ENCODE peak calls at places on chromosome 16, in seven cellular contexts. One of them, this sample, is unnamed.

GRCh38 chr16:77956231-77956630 is 66.1 kb upstream of the CLEC3A start:
- DNase-seq in tibial artery: no peak
- DNase-seq in lung: no peak
- DNase-seq in mammary epithelial cell: no peak
- DNase-seq in uterus: no peak
- DNase-seq in lower lobe of right lung: no peak
- DNase-seq in endothelial cell of umbilical vein: no peak
- DNase-seq in this sample: no peak

GRCh38 chr16:55660776-55661175 is 5.0 kb downstream of the SLC6A2 start:
- DNase-seq in tibial artery: peak; percentile 11
- DNase-seq in lung: no peak
- DNase-seq in mammary epithelial cell: no peak
- DNase-seq in uterus: no peak
- DNase-seq in lower lobe of right lung: no peak
- DNase-seq in endothelial cell of umbilical vein: no peak
- DNase-seq in this sample: no peak

GRCh38 chr16:75256059-75256870 is 4.8 kb upstream of the BCAR1 start:
- DNase-seq in tibial artery: peak; percentile 87
- DNase-seq in lung: no peak
- DNase-seq in mammary epithelial cell: no peak
- DNase-seq in uterus: no peak
- DNase-seq in lower lobe of right lung: peak; percentile 63
- DNase-seq in endothelial cell of umbilical vein: peak; percentile 54
- DNase-seq in this sample: no peak

GRCh38 chr16:4935231-4935855 is 1.6 kb downstream of the PPL start:
- DNase-seq in tibial artery: peak; percentile 98
- DNase-seq in lung: peak; percentile 93
- DNase-seq in mammary epithelial cell: peak; percentile 64
- DNase-seq in uterus: peak; percentile 95
- DNase-seq in lower lobe of right lung: peak; percentile 90
- DNase-seq in endothelial cell of umbilical vein: no peak
- DNase-seq in this sample: peak; percentile 84

GRCh38 chr16:86391987-86392386 is 118.3 kb upstream of the FOXF1 start:
- DNase-seq in tibial artery: no peak
- DNase-seq in lung: no peak
- DNase-seq in mammary epithelial cell: peak; percentile 30
- DNase-seq in uterus: no peak
- DNase-seq in lower lobe of right lung: no peak
- DNase-seq in endothelial cell of umbilical vein: peak; percentile 44
- DNase-seq in this sample: no peak

GRCh38 chr16:54236761-54237160 is 49.8 kb downstream of the IRX3 start:
- DNase-seq in tibial artery: no peak
- DNase-seq in lung: no peak
- DNase-seq in mammary epithelial cell: peak; percentile 40
- DNase-seq in uterus: no peak
- DNase-seq in lower lobe of right lung: no peak
- DNase-seq in endothelial cell of umbilical vein: no peak
- DNase-seq in this sample: no peak

GRCh38 chr16:85151603-85152413 is 39.5 kb upstream of the CIBAR2 start:
- DNase-seq in tibial artery: peak; percentile 96
- DNase-seq in lung: no peak
- DNase-seq in mammary epithelial cell: peak; percentile 76
- DNase-seq in uterus: peak; percentile 84
- DNase-seq in lower lobe of right lung: no peak
- DNase-seq in endothelial cell of umbilical vein: peak; percentile 62
- DNase-seq in this sample: peak; percentile 38

GRCh38 chr16:705748-706188 is at the start of gene FBXL16:
- DNase-seq in tibial artery: no peak
- DNase-seq in lung: no peak
- DNase-seq in mammary epithelial cell: no peak
- DNase-seq in uterus: no peak
- DNase-seq in lower lobe of right lung: no peak
- DNase-seq in endothelial cell of umbilical vein: no peak
- DNase-seq in this sample: no peak

GRCh38 chr16:50296807-50297206 is 30.5 kb downstream of the ADCY7 start:
- DNase-seq in tibial artery: peak; percentile 32
- DNase-seq in lung: no peak
- DNase-seq in mammary epithelial cell: no peak
- DNase-seq in uterus: no peak
- DNase-seq in lower lobe of right lung: no peak
- DNase-seq in endothelial cell of umbilical vein: no peak
- DNase-seq in this sample: no peak

GRCh38 chr16:28927815-28928214 is 2.8 kb upstream of the RABEP2 start:
- DNase-seq in tibial artery: no peak
- DNase-seq in lung: no peak
- DNase-seq in mammary epithelial cell: no peak
- DNase-seq in uterus: no peak
- DNase-seq in lower lobe of right lung: no peak
- DNase-seq in endothelial cell of umbilical vein: no peak
- DNase-seq in this sample: no peak

GRCh38 chr16:82671743-82672142 is 45.0 kb downstream of the CDH13 start:
- DNase-seq in tibial artery: no peak
- DNase-seq in lung: no peak
- DNase-seq in mammary epithelial cell: no peak
- DNase-seq in uterus: no peak
- DNase-seq in lower lobe of right lung: no peak
- DNase-seq in endothelial cell of umbilical vein: no peak
- DNase-seq in this sample: no peak

GRCh38 chr16:12826559-12826958 is 22.9 kb upstream of the CPPED1 start:
- DNase-seq in tibial artery: no peak
- DNase-seq in lung: no peak
- DNase-seq in mammary epithelial cell: peak; percentile 56
- DNase-seq in uterus: no peak
- DNase-seq in lower lobe of right lung: no peak
- DNase-seq in endothelial cell of umbilical vein: no peak
- DNase-seq in this sample: no peak

GRCh38 chr16:65769776-65770438 is 596.6 kb upstream of the CDH5 start:
- DNase-seq in tibial artery: no peak
- DNase-seq in lung: no peak
- DNase-seq in mammary epithelial cell: peak; percentile 14
- DNase-seq in uterus: no peak
- DNase-seq in lower lobe of right lung: no peak
- DNase-seq in endothelial cell of umbilical vein: peak; percentile 12
- DNase-seq in this sample: no peak

GRCh38 chr16:85359147-85359822 is 247.0 kb upstream of the CIBAR2 start:
- DNase-seq in tibial artery: no peak
- DNase-seq in lung: no peak
- DNase-seq in mammary epithelial cell: no peak
- DNase-seq in uterus: no peak
- DNase-seq in lower lobe of right lung: no peak
- DNase-seq in endothelial cell of umbilical vein: no peak
- DNase-seq in this sample: no peak

GRCh38 chr16:64478258-64478906 is 643.5 kb downstream of the CDH11 start:
- DNase-seq in tibial artery: no peak
- DNase-seq in lung: peak; percentile 53
- DNase-seq in mammary epithelial cell: no peak
- DNase-seq in uterus: no peak
- DNase-seq in lower lobe of right lung: no peak
- DNase-seq in endothelial cell of umbilical vein: peak; percentile 90
- DNase-seq in this sample: no peak

GRCh38 chr16:55189975-55190636 is 133.9 kb upstream of the IRX6 start:
- DNase-seq in tibial artery: no peak
- DNase-seq in lung: no peak
- DNase-seq in mammary epithelial cell: no peak
- DNase-seq in uterus: no peak
- DNase-seq in lower lobe of right lung: no peak
- DNase-seq in endothelial cell of umbilical vein: no peak
- DNase-seq in this sample: no peak

GRCh38 chr16:67284699-67285646 is 5.6 kb downstream of the PLEKHG4 start:
- DNase-seq in tibial artery: no peak
- DNase-seq in lung: peak; percentile 42
- DNase-seq in mammary epithelial cell: peak; percentile 59
- DNase-seq in uterus: no peak
- DNase-seq in lower lobe of right lung: peak; percentile 24
- DNase-seq in endothelial cell of umbilical vein: peak; percentile 13
- DNase-seq in this sample: no peak

GRCh38 chr16:77922355-77922754 is 100.0 kb upstream of the CLEC3A start:
- DNase-seq in tibial artery: no peak
- DNase-seq in lung: no peak
- DNase-seq in mammary epithelial cell: no peak
- DNase-seq in uterus: no peak
- DNase-seq in lower lobe of right lung: no peak
- DNase-seq in endothelial cell of umbilical vein: no peak
- DNase-seq in this sample: no peak

GRCh38 chr16:75591001-75591852 is 25.0 kb downstream of the GABARAPL2 start:
- DNase-seq in tibial artery: peak; percentile 77
- DNase-seq in lung: peak; percentile 29
- DNase-seq in mammary epithelial cell: no peak
- DNase-seq in uterus: peak; percentile 72
- DNase-seq in lower lobe of right lung: no peak
- DNase-seq in endothelial cell of umbilical vein: peak; percentile 52
- DNase-seq in this sample: no peak

GRCh38 chr16:88939814-88940195 is 37.2 kb downstream of the CBFA2T3 start:
- DNase-seq in tibial artery: no peak
- DNase-seq in lung: no peak
- DNase-seq in mammary epithelial cell: no peak
- DNase-seq in uterus: no peak
- DNase-seq in lower lobe of right lung: peak; percentile 74
- DNase-seq in endothelial cell of umbilical vein: no peak
- DNase-seq in this sample: no peak
- H3K4me1 ChIP-seq in tibial artery: peaks cover 31% of the 10 kb centered on the region
- H3K4me1 ChIP-seq in lung: no peaks in the 10 kb centered on the region
- H3K4me1 ChIP-seq in mammary epithelial cell: peaks cover 4% of the 10 kb centered on the region
- H3K4me1 ChIP-seq in uterus: no peaks in the 10 kb centered on the region
- H3K4me1 ChIP-seq in lower lobe of right lung: peaks cover 59% of the 10 kb centered on the region
- H3K4me1 ChIP-seq in endothelial cell of umbilical vein: no peaks in the 10 kb centered on the region
- H3K4me1 ChIP-seq in this sample: peaks cover 5% of the 10 kb centered on the region

GRCh38 chr16:57564571-57565270 is 22.3 kb downstream of the ADGRG5 start:
- DNase-seq in tibial artery: no peak
- DNase-seq in lung: no peak
- DNase-seq in mammary epithelial cell: peak; percentile 10
- DNase-seq in uterus: no peak
- DNase-seq in lower lobe of right lung: no peak
- DNase-seq in endothelial cell of umbilical vein: no peak
- DNase-seq in this sample: no peak

GRCh38 chr16:57562066-57562465 is 19.6 kb downstream of the ADGRG5 start:
- DNase-seq in tibial artery: no peak
- DNase-seq in lung: no peak
- DNase-seq in mammary epithelial cell: no peak
- DNase-seq in uterus: no peak
- DNase-seq in lower lobe of right lung: no peak
- DNase-seq in endothelial cell of umbilical vein: no peak
- DNase-seq in this sample: no peak

GRCh38 chr16:57563487-57563750 is 21.0 kb downstream of the ADGRG5 start:
- DNase-seq in tibial artery: no peak
- DNase-seq in lung: no peak
- DNase-seq in mammary epithelial cell: no peak
- DNase-seq in uterus: no peak
- DNase-seq in lower lobe of right lung: no peak
- DNase-seq in endothelial cell of umbilical vein: no peak
- DNase-seq in this sample: no peak

GRCh38 chr16:57563761-57564160 is 21.3 kb downstream of the ADGRG5 start:
- DNase-seq in tibial artery: no peak
- DNase-seq in lung: no peak
- DNase-seq in mammary epithelial cell: no peak
- DNase-seq in uterus: no peak
- DNase-seq in lower lobe of right lung: no peak
- DNase-seq in endothelial cell of umbilical vein: no peak
- DNase-seq in this sample: no peak

GRCh38 chr16:57562669-57563486 is 20.4 kb downstream of the ADGRG5 start:
- DNase-seq in tibial artery: no peak
- DNase-seq in lung: no peak
- DNase-seq in mammary epithelial cell: no peak
- DNase-seq in uterus: no peak
- DNase-seq in lower lobe of right lung: no peak
- DNase-seq in endothelial cell of umbilical vein: no peak
- DNase-seq in this sample: no peak
- TF ChIP-seq CTCF in tibial artery: no peak
- TF ChIP-seq CTCF in lung: no peak
- TF ChIP-seq CTCF in mammary epithelial cell: no peak
- TF ChIP-seq CTCF in uterus: no peak
- TF ChIP-seq CTCF in lower lobe of right lung: no peak
- TF ChIP-seq CTCF in endothelial cell of umbilical vein: no peak
- TF ChIP-seq CTCF in this sample: no peak

GRCh38 chr16:19745286-19746018 is 27.4 kb downstream of the IQCK start:
- DNase-seq in tibial artery: no peak
- DNase-seq in lung: no peak
- DNase-seq in mammary epithelial cell: no peak
- DNase-seq in uterus: no peak
- DNase-seq in lower lobe of right lung: no peak
- DNase-seq in endothelial cell of umbilical vein: no peak
- DNase-seq in this sample: peak; percentile 25
- H3K4me3 ChIP-seq in tibial artery: no peak overlapping the region
- H3K4me3 ChIP-seq in lung: no peak overlapping the region
- H3K4me3 ChIP-seq in mammary epithelial cell: no peak overlapping the region
- H3K4me3 ChIP-seq in uterus: no peak overlapping the region
- H3K4me3 ChIP-seq in lower lobe of right lung: no peak overlapping the region
- H3K4me3 ChIP-seq in endothelial cell of umbilical vein: no peak overlapping the region
- H3K4me3 ChIP-seq in this sample: no peak overlapping the region

GRCh38 chr16:69169051-69169450 is 17.9 kb upstream of the SNTB2 start:
- DNase-seq in tibial artery: no peak
- DNase-seq in lung: no peak
- DNase-seq in mammary epithelial cell: no peak
- DNase-seq in uterus: no peak
- DNase-seq in lower lobe of right lung: no peak
- DNase-seq in endothelial cell of umbilical vein: no peak
- DNase-seq in this sample: no peak

GRCh38 chr16:69171325-69172095 is 15.5 kb upstream of the SNTB2 start:
- DNase-seq in tibial artery: no peak
- DNase-seq in lung: no peak
- DNase-seq in mammary epithelial cell: no peak
- DNase-seq in uterus: no peak
- DNase-seq in lower lobe of right lung: no peak
- DNase-seq in endothelial cell of umbilical vein: no peak
- DNase-seq in this sample: no peak

GRCh38 chr16:69166946-69167930 is 19.7 kb upstream of the SNTB2 start:
- DNase-seq in tibial artery: no peak
- DNase-seq in lung: no peak
- DNase-seq in mammary epithelial cell: peak; percentile 59
- DNase-seq in uterus: no peak
- DNase-seq in lower lobe of right lung: no peak
- DNase-seq in endothelial cell of umbilical vein: peak; percentile 66
- DNase-seq in this sample: no peak

GRCh38 chr16:69166221-69166833 is 20.6 kb upstream of the SNTB2 start:
- DNase-seq in tibial artery: no peak
- DNase-seq in lung: no peak
- DNase-seq in mammary epithelial cell: peak; percentile 42
- DNase-seq in uterus: no peak
- DNase-seq in lower lobe of right lung: no peak
- DNase-seq in endothelial cell of umbilical vein: peak; percentile 49
- DNase-seq in this sample: no peak

DNA sequence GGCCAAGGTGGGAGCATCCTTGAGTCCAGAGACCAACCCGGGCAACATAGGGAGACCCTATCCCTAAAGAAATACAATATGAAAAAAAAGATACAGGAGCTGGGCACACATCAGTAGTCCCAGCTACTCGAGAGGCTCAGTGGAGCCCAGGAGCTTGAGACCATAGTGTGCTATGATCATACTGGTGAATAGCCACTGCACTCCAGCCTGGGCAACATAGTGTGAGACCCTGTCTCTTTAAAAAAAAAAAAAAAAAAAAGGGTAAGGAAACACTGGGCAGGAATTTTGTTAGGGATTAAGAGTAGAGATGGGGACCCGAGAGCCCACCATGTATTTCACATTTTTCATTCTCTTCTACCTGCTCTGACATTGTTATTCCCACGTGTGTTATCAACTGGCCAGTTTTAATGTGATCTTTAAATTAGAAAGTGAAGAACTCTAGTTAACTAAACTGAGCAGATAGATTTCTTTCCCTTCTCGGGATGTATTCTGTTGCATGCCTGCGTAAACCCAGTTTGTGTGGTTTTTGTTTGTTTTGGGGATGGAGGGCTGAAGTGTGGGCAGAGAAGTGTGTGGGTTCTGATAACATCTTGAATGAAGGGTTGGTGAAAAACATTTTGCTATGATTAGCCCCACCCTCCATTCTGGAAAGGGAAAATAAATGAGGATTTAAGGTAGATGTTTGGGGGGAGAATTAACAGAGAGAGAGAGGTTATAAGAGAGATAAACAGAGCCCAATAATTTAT is 17.2 kb upstream of the SNTB2 start:
- DNase-seq in tibial artery: no peak
- DNase-seq in lung: no peak
- DNase-seq in mammary epithelial cell: no peak
- DNase-seq in uterus: no peak
- DNase-seq in lower lobe of right lung: no peak
- DNase-seq in endothelial cell of umbilical vein: no peak
- DNase-seq in this sample: no peak
- H3K4me1 ChIP-seq in tibial artery: peaks cover 33% of the 10 kb centered on the region
- H3K4me1 ChIP-seq in lung: no peaks in the 10 kb centered on the region
- H3K4me1 ChIP-seq in mammary epithelial cell: peaks cover 34% of the 10 kb centered on the region
- H3K4me1 ChIP-seq in uterus: peaks cover 9% of the 10 kb centered on the region
- H3K4me1 ChIP-seq in lower lobe of right lung: peaks cover 50% of the 10 kb centered on the region
- H3K4me1 ChIP-seq in endothelial cell of umbilical vein: peaks cover 52% of the 10 kb centered on the region
- H3K4me1 ChIP-seq in this sample: peaks cover 44% of the 10 kb centered on the region

This sample was measured in tibial nerve.